ENCODE peak calls at places on chromosomes 12 and 14, in four cellular contexts. R is Panc1, C is Caco-2, U is left lung. H is an unnamed sample.

GRCh38 chr12:42859612-42860011 is 270.1 kb upstream of the PRICKLE1 start:
- DNase-seq in R (no peak), C (no peak), U (no peak), H (no peak)

GRCh38 chr12:72144553-72144952 is 127.6 kb upstream of the TRHDE start:
- DNase-seq in R (no peak), C (no peak), U (no peak), H (no peak)

GRCh38 chr12:131908716-131909595 is 14.5 kb downstream of the ULK1 start:
- DNase-seq in R (no peak), C (no peak), U (peak; percentile 80), H (no peak)

GRCh38 chr12:20314325-20314724 is 54.0 kb upstream of the PDE3A start:
- DNase-seq in R (no peak), C (no peak), U (no peak), H (no peak)

GRCh38 chr12:14416658-14417057 is 51.2 kb downstream of the ATF7IP start:
- DNase-seq in R (no peak), C (no peak), U (no peak), H (no peak)

GRCh38 chr14:73567951-73568885 is 795 bp upstream of the ACOT2 start:
- DNase-seq in R (no peak), C (no peak), U (no peak), H (no peak)

GRCh38 chr12:76311796-76312195 is 36.4 kb downstream of the BBS10 start:
- DNase-seq in R (no peak), C (no peak), U (no peak), H (no peak)

GRCh38 chr12:31589896-31590729 is 823 bp downstream of the DENND5B start:
- DNase-seq in R (peak; percentile 46), C (peak; percentile 90), U (peak; percentile 88), H (peak; percentile 73)

GRCh38 chr12:9869307-9870161 is at the start of gene CLEC2B:
- DNase-seq in R (no peak), C (no peak), U (no peak), H (no peak)

GRCh38 chr14:29865299-29865698 is 62.3 kb downstream of the PRKD1 start:
- DNase-seq in R (no peak), C (no peak), U (no peak), H (no peak)

GRCh38 chr14:63228221-63228620 is 24.0 kb downstream of the RHOJ start:
- DNase-seq in R (no peak), C (no peak), U (no peak), H (no peak)

GRCh38 chr14:101962503-101962874 is 1.9 kb upstream of the DYNC1H1 start:
- DNase-seq in R (no peak), C (no peak), U (no peak), H (peak; percentile 76)

GRCh38 chr12:121718653-121719239 is 6.2 kb downstream of the TMEM120B start:
- DNase-seq in R (no peak), C (no peak), U (no peak), H (no peak)

GRCh38 chr14:66288511-66288910 is 197.7 kb upstream of the CCDC196 start:
- DNase-seq in R (no peak), C (no peak), U (no peak), H (no peak)

GRCh38 chr12:27486986-27487385 is 37.0 kb upstream of the PPFIBP1 start:
- DNase-seq in R (no peak), C (no peak), U (no peak), H (no peak)

GRCh38 chr12:90695415-90695814 is 259.6 kb downstream of the CCER1 start:
- DNase-seq in R (no peak), C (no peak), U (no peak), H (no peak)

GRCh38 chr12:60465060-60465459 is 869.2 kb downstream of the SLC16A7 start:
- DNase-seq in R (no peak), C (no peak), U (no peak), H (no peak)

GRCh38 chr14:82855912-82856381 is 1322.3 kb upstream of the SEL1L start:
- DNase-seq in R (no peak), C (no peak), U (no peak), H (no peak)

GRCh38 chr14:104983231-104983721 is 2.3 kb upstream of the CLBA1 start:
- DNase-seq in R (no peak), C (no peak), U (peak; percentile 44), H (no peak)

GRCh38 chr14:21846227-21846885 is 172.7 kb upstream of the OR4E1 start:
- DNase-seq in R (no peak), C (peak; percentile 55), U (peak; percentile 80), H (no peak)

GRCh38 chr12:98416845-98417244 is 98.5 kb upstream of the TMPO start:
- DNase-seq in R (no peak), C (no peak), U (no peak), H (no peak)

GRCh38 chr14:68283378-68284123 is 464.0 kb downstream of the RAD51B start:
- DNase-seq in R (no peak), C (no peak), U (peak; percentile 72), H (peak; percentile 29)

GRCh38 chr12:89574736-89575208 is 48.9 kb upstream of the POC1B start:
- DNase-seq in R (no peak), C (no peak), U (no peak), H (no peak)

GRCh38 chr12:96051756-96052155 is 16.4 kb upstream of the LTA4H start:
- DNase-seq in R (no peak), C (no peak), U (no peak), H (no peak)

GRCh38 chr12:11822071-11822818 is 172.8 kb downstream of the ETV6 start:
- DNase-seq in R (no peak), C (no peak), U (no peak), H (no peak)

GRCh38 chr12:25648460-25648859 is 95.4 kb upstream of the LMNTD1 start:
- DNase-seq in R (no peak), C (peak; percentile 51), U (no peak), H (peak; percentile 34)

GRCh38 chr14:39419272-39419671 is 13.0 kb downstream of the FBXO33 start:
- DNase-seq in R (no peak), C (no peak), U (no peak), H (no peak)

GRCh38 chr14:39422243-39422642 is 10.0 kb downstream of the FBXO33 start:
- DNase-seq in R (no peak), C (no peak), U (no peak), H (no peak)

GRCh38 chr14:39416072-39416471 is 16.2 kb downstream of the FBXO33 start:
- DNase-seq in R (no peak), C (no peak), U (no peak), H (no peak)

GRCh38 chr14:39417014-39417413 is 15.2 kb downstream of the FBXO33 start:
- DNase-seq in R (no peak), C (no peak), U (no peak), H (no peak)
- TF ChIP-seq CTCF in R (peak; percentile 19), C (no peak), U (no peak), H (peak; percentile 56)

GRCh38 chr14:80212025-80212402 is 710 bp upstream of the DIO2 start:
- DNase-seq in R (no peak), C (no peak), U (no peak), H (no peak)
- H3K4me3 ChIP-seq in R (peak overlapping the region; percentile 21), C (no peak overlapping the region), U (no peak overlapping the region), H (peak overlapping the region; percentile 58)

DNA sequence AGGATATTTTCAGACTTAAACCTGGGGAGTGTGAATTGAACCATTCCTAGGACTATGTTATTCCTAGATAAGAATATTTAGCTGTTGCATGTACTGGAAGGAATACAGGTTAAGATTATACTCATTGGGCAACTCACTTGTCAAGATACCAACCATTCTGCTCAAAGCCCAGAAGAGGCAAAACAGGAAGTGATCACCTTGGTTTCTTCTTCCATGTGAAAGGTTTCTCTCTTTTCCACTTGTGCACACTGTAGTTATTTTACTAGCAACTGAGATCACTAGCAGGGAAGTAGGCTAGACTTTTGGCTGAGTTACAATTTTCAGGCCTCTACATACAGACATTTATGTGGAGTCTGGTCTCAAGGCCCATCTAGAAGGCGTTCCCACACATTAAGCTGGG is 83.8 kb upstream of the FERMT2 start:
- DNase-seq in R (no peak), C (no peak), U (no peak), H (no peak)
- H3K4me1 ChIP-seq in R (no peaks in the 10 kb centered on the region), C (peaks cover 10% of the 10 kb centered on the region), U (no peaks in the 10 kb centered on the region), H (peaks cover 32% of the 10 kb centered on the region)

GRCh38 chr12:105417732-105418131 is 87.2 kb downstream of the C12orf75 start:
- DNase-seq in R (no peak), C (no peak), U (no peak), H (no peak)
- TF ChIP-seq CTCF in R (no peak), C (no peak), U (no peak), H (no peak)

DNA sequence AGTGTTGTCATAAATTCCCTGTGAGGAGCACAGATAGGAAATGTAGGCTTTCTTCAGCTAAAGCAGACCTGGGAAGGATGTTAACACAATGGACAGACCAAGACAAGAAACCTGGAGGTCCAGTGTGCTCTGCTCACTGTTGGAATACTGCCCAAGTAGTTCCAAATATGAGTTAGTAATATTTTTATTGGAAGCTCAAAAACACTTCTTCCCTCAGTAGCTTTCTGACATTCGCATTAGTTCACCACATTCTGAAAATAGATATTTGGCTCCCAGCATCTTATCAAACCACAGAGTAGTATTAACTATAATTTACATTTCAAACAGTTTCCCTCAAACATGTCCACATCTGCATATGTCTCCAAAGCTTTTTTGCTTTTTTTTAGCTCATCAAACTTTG is 74.8 kb upstream of the PYGL start:
- DNase-seq in R (no peak), C (no peak), U (no peak), H (no peak)
- H3K4me3 ChIP-seq in R (no peak overlapping the region), C (no peak overlapping the region), U (no peak overlapping the region), H (no peak overlapping the region)

DNA sequence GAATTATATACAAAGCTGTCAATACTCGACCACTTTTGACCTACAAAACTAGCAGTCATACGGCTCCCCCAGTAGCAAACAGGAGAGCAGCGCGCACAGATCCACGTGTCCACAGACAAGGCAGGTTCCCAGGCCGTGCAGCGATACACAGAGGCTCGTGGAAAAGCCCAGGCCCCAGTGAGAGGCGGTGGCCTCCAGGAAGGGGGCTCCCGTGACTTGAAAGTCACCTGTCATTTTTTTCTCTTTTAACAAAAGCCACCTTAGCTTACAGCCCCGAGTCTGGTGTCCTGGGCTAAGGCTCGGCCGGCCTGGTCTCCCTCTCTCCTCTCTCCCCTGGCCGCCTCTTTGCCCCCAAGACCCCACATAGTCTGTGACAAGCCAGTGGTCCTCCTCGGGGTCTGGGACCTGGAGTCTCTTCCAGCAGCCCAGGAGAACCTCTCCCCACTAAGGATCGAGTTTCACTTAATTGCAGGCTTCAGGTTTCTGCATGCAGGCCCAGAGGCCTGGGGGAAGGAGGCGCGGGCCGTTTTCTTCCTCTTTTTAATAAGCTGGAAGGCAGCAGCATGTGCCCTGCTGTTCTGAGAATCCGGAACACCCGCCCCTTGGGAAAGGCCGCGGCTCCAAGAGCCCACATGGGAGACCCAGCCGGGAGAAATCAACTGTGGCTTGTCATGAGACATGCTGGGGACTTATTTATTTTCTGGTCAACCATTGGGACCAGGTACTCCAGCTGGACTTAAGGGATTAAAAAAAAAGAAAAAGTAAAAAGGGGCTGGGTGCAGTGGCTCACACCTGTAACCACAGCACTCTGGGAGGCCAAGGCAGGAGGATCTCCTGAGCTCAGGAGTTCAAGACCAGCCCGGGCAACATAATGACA is 15.9 kb downstream of the NCOR2 start:
- DNase-seq in R (no peak), C (no peak), U (peak; percentile 93), H (peak; percentile 68)
- H3K4me1 ChIP-seq in R (peaks cover 98% of the 10 kb centered on the region), C (no peaks in the 10 kb centered on the region), U (peaks cover 43% of the 10 kb centered on the region), H (peaks cover 83% of the 10 kb centered on the region)

H was measured in left ventricle myocardium inferior.